ENCODE peak calls at places on chromosomes 16 and 17, in ten cellular contexts. One of them, this sample, is unnamed.
A peak's percentile ranks its signal among the peaks of the same experiment; 100 is the strongest.

GRCh38 chr16:48831081-48831722 is 221.2 kb upstream of the N4BP1 start:
- DNase-seq in NCI-H1092: no peak
- DNase-seq in T-cell: no peak
- DNase-seq in AG09319: no peak
- DNase-seq in tibial nerve: no peak
- DNase-seq in brain microvascular endothelial cell: no peak
- DNase-seq in lower lobe of right lung: no peak
- DNase-seq in stimulated activated CD4-positive, alpha-beta T cell treated with anti-CD3 and anti-CD28 coated beads, Interleukin-1b, Interleukin-23, amount 100 ng/mL, for 1 hour: no peak
- DNase-seq in memory B cell: no peak
- DNase-seq in HAP-1: no peak
- DNase-seq in this sample: no peak

GRCh38 chr17:38440614-38441397 is 12.5 kb downstream of the ARHGAP23 start:
- DNase-seq in NCI-H1092: no peak
- DNase-seq in T-cell: no peak
- DNase-seq in AG09319: no peak
- DNase-seq in tibial nerve: no peak
- DNase-seq in brain microvascular endothelial cell: no peak
- DNase-seq in lower lobe of right lung: no peak
- DNase-seq in stimulated activated CD4-positive, alpha-beta T cell treated with anti-CD3 and anti-CD28 coated beads, Interleukin-1b, Interleukin-23, amount 100 ng/mL, for 1 hour: no peak
- DNase-seq in memory B cell: no peak
- DNase-seq in HAP-1: no peak
- DNase-seq in this sample: peak; percentile 72

GRCh38 chr17:39001703-39002637 is 34.8 kb upstream of the FBXO47 start:
- DNase-seq in NCI-H1092: no peak
- DNase-seq in T-cell: no peak
- DNase-seq in AG09319: peak; percentile 80
- DNase-seq in tibial nerve: peak; percentile 78
- DNase-seq in brain microvascular endothelial cell: peak; percentile 57
- DNase-seq in lower lobe of right lung: peak; percentile 85
- DNase-seq in stimulated activated CD4-positive, alpha-beta T cell treated with anti-CD3 and anti-CD28 coated beads, Interleukin-1b, Interleukin-23, amount 100 ng/mL, for 1 hour: no peak
- DNase-seq in memory B cell: no peak
- DNase-seq in HAP-1: no peak
- DNase-seq in this sample: peak; percentile 90

GRCh38 chr16:50526249-50526648 is 21.9 kb upstream of the NKD1 start:
- DNase-seq in NCI-H1092: no peak
- DNase-seq in T-cell: no peak
- DNase-seq in AG09319: no peak
- DNase-seq in tibial nerve: no peak
- DNase-seq in brain microvascular endothelial cell: no peak
- DNase-seq in lower lobe of right lung: no peak
- DNase-seq in stimulated activated CD4-positive, alpha-beta T cell treated with anti-CD3 and anti-CD28 coated beads, Interleukin-1b, Interleukin-23, amount 100 ng/mL, for 1 hour: no peak
- DNase-seq in memory B cell: no peak
- DNase-seq in HAP-1: no peak
- DNase-seq in this sample: no peak

GRCh38 chr17:47280072-47280811 is 26.6 kb downstream of the ITGB3 start:
- DNase-seq in NCI-H1092: no peak
- DNase-seq in T-cell: no peak
- DNase-seq in AG09319: no peak
- DNase-seq in tibial nerve: peak; percentile 38
- DNase-seq in brain microvascular endothelial cell: peak; percentile 72
- DNase-seq in lower lobe of right lung: no peak
- DNase-seq in stimulated activated CD4-positive, alpha-beta T cell treated with anti-CD3 and anti-CD28 coated beads, Interleukin-1b, Interleukin-23, amount 100 ng/mL, for 1 hour: no peak
- DNase-seq in memory B cell: no peak
- DNase-seq in HAP-1: no peak
- DNase-seq in this sample: no peak

GRCh38 chr16:69049146-69049545 is 56.3 kb upstream of the HAS3 start:
- DNase-seq in NCI-H1092: no peak
- DNase-seq in T-cell: no peak
- DNase-seq in AG09319: no peak
- DNase-seq in tibial nerve: no peak
- DNase-seq in brain microvascular endothelial cell: peak; percentile 58
- DNase-seq in lower lobe of right lung: no peak
- DNase-seq in stimulated activated CD4-positive, alpha-beta T cell treated with anti-CD3 and anti-CD28 coated beads, Interleukin-1b, Interleukin-23, amount 100 ng/mL, for 1 hour: no peak
- DNase-seq in memory B cell: no peak
- DNase-seq in HAP-1: no peak
- DNase-seq in this sample: no peak

GRCh38 chr16:53048139-53048915 is 4.4 kb downstream of the CHD9NB start:
- DNase-seq in NCI-H1092: no peak
- DNase-seq in T-cell: no peak
- DNase-seq in AG09319: no peak
- DNase-seq in tibial nerve: no peak
- DNase-seq in brain microvascular endothelial cell: no peak
- DNase-seq in lower lobe of right lung: no peak
- DNase-seq in stimulated activated CD4-positive, alpha-beta T cell treated with anti-CD3 and anti-CD28 coated beads, Interleukin-1b, Interleukin-23, amount 100 ng/mL, for 1 hour: no peak
- DNase-seq in memory B cell: no peak
- DNase-seq in HAP-1: no peak
- DNase-seq in this sample: no peak

GRCh38 chr17:75877752-75878173 is 618 bp downstream of the TRIM47 start:
- DNase-seq in NCI-H1092: peak; percentile 57
- DNase-seq in T-cell: peak; percentile 56
- DNase-seq in AG09319: no peak
- DNase-seq in tibial nerve: peak; percentile 50
- DNase-seq in brain microvascular endothelial cell: peak; percentile 33
- DNase-seq in lower lobe of right lung: peak; percentile 86
- DNase-seq in stimulated activated CD4-positive, alpha-beta T cell treated with anti-CD3 and anti-CD28 coated beads, Interleukin-1b, Interleukin-23, amount 100 ng/mL, for 1 hour: no peak
- DNase-seq in memory B cell: peak; percentile 74
- DNase-seq in HAP-1: peak; percentile 73
- DNase-seq in this sample: peak; percentile 87

GRCh38 chr17:28746611-28747045 is 2.8 kb downstream of the TRAF4 start:
- DNase-seq in NCI-H1092: peak; percentile 64
- DNase-seq in T-cell: no peak
- DNase-seq in AG09319: no peak
- DNase-seq in tibial nerve: no peak
- DNase-seq in brain microvascular endothelial cell: no peak
- DNase-seq in lower lobe of right lung: peak; percentile 83
- DNase-seq in stimulated activated CD4-positive, alpha-beta T cell treated with anti-CD3 and anti-CD28 coated beads, Interleukin-1b, Interleukin-23, amount 100 ng/mL, for 1 hour: no peak
- DNase-seq in memory B cell: no peak
- DNase-seq in HAP-1: no peak
- DNase-seq in this sample: no peak

This sample was measured in Right ventricle myocardium superior.